ENCODE peak calls at places on chromosomes 5 and 9, in six cellular contexts. O is left ventricle myocardium inferior, Y is RWPE2, U is hepatocyte, V is A673, X is uterus. R is an unnamed sample. For H3K9me3, the result is how much of the 10 kb centered on the place peaks cover.

GRCh38 chr5:27784317-27784716 is 745.9 kb upstream of the CDH9 start:
- DNase-seq in O (no peak), Y (no peak), U (no peak), V (no peak), X (no peak), R (no peak)

GRCh38 chr5:145806923-145807322 is 28.2 kb downstream of the PRELID2 start:
- DNase-seq in O (no peak), Y (no peak), U (no peak), V (no peak), X (no peak), R (no peak)

GRCh38 chr5:43432486-43433365 is 20.5 kb upstream of the CCL28 start:
- DNase-seq in O (peak), Y (peak), U (peak), V (peak), X (no peak), R (peak)

GRCh38 chr5:39199335-39199734 is 20.0 kb downstream of the FYB1 start:
- DNase-seq in O (no peak), Y (no peak), U (no peak), V (no peak), X (no peak), R (no peak)

GRCh38 chr9:91908293-91908623 is 41.8 kb downstream of the ROR2 start:
- DNase-seq in O (no peak), Y (no peak), U (no peak), V (no peak), X (no peak), R (no peak)

GRCh38 chr9:12849486-12850010 is 74.7 kb downstream of the LURAP1L start:
- DNase-seq in O (no peak), Y (no peak), U (no peak), V (no peak), X (no peak), R (no peak)

GRCh38 chr9:93288341-93288740 is 104.4 kb downstream of the WNK2 start:
- DNase-seq in O (no peak), Y (no peak), U (no peak), V (no peak), X (no peak), R (no peak)

GRCh38 chr9:99464568-99464967 is 242.5 kb downstream of the SEC61B start:
- DNase-seq in O (no peak), Y (no peak), U (no peak), V (no peak), X (no peak), R (no peak)

GRCh38 chr5:111072949-111073682 is 1.6 kb downstream of the TSLP start:
- DNase-seq in O (peak), Y (peak), U (peak), V (peak), X (peak), R (peak)

GRCh38 chr5:135833961-135834638 is 363 bp upstream of the SLC25A48 start:
- DNase-seq in O (no peak), Y (peak), U (no peak), V (no peak), X (no peak), R (no peak)

GRCh38 chr5:17187401-17187800 is 30.0 kb upstream of the BASP1 start:
- DNase-seq in O (no peak), Y (no peak), U (no peak), V (no peak), X (no peak), R (no peak)

GRCh38 chr5:15720515-15720914 is 220.5 kb downstream of the FBXL7 start:
- DNase-seq in O (no peak), Y (no peak), U (no peak), V (no peak), X (no peak), R (no peak)

GRCh38 chr9:35163413-35163812 is 1.6 kb downstream of the UNC13B start:
- DNase-seq in O (no peak), Y (no peak), U (no peak), V (no peak), X (no peak), R (no peak)

GRCh38 chr5:112846556-112846955 is 14.5 kb upstream of the SRP19 start:
- DNase-seq in O (no peak), Y (no peak), U (no peak), V (no peak), X (no peak), R (no peak)

GRCh38 chr9:123438821-123439220 is 82.8 kb downstream of the CRB2 start:
- DNase-seq in O (no peak), Y (no peak), U (no peak), V (no peak), X (no peak), R (no peak)

GRCh38 chr9:130732131-130732530 is 38.6 kb downstream of the EXOSC2 start:
- DNase-seq in O (no peak), Y (no peak), U (no peak), V (peak), X (no peak), R (no peak)

GRCh38 chr9:80554856-80555255 is 983.1 kb downstream of the TLE4 start:
- DNase-seq in O (no peak), Y (no peak), U (no peak), V (no peak), X (no peak), R (no peak)

GRCh38 chr5:1177826-1178528 is 23.4 kb upstream of the SLC6A19 start:
- DNase-seq in O (peak), Y (peak), U (no peak), V (no peak), X (no peak), R (peak)

GRCh38 chr9:77163889-77164288 is 13.4 kb upstream of the VPS13A start:
- DNase-seq in O (no peak), Y (no peak), U (peak), V (peak), X (no peak), R (no peak)

GRCh38 chr9:130023147-130023787 is 19.7 kb downstream of the FNBP1 start:
- DNase-seq in O (no peak), Y (no peak), U (no peak), V (no peak), X (peak), R (no peak)

GRCh38 chr5:73519531-73520283 is 21.5 kb downstream of the BTF3 start:
- DNase-seq in O (no peak), Y (no peak), U (peak), V (peak), X (peak), R (no peak)

GRCh38 chr5:157331807-157332206 is 65.9 kb downstream of the CYFIP2 start:
- DNase-seq in O (no peak), Y (no peak), U (no peak), V (no peak), X (no peak), R (no peak)

GRCh38 chr5:2014058-2014610 is 131.4 kb upstream of the IRX4 start:
- DNase-seq in O (no peak), Y (no peak), U (no peak), V (no peak), X (no peak), R (no peak)

GRCh38 chr9:93112116-93112863 is 16.3 kb downstream of the CARD19 start:
- DNase-seq in O (peak), Y (peak), U (no peak), V (no peak), X (peak), R (peak)

GRCh38 chr5:127959152-127959764 is 124.3 kb upstream of the SLC12A2 start:
- DNase-seq in O (peak), Y (peak), U (peak), V (peak), X (peak), R (no peak)

GRCh38 chr5:112930082-112930344 is 8.0 kb upstream of the REEP5 start:
- DNase-seq in O (no peak), Y (no peak), U (no peak), V (no peak), X (no peak), R (no peak)

GRCh38 chr5:173496129-173496882 is 120.1 kb downstream of the BOD1 start:
- DNase-seq in O (peak), Y (no peak), U (no peak), V (no peak), X (no peak), R (no peak)

GRCh38 chr5:159083532-159083931 is 16.2 kb downstream of the EBF1 start:
- DNase-seq in O (no peak), Y (no peak), U (no peak), V (no peak), X (no peak), R (no peak)

DNA sequence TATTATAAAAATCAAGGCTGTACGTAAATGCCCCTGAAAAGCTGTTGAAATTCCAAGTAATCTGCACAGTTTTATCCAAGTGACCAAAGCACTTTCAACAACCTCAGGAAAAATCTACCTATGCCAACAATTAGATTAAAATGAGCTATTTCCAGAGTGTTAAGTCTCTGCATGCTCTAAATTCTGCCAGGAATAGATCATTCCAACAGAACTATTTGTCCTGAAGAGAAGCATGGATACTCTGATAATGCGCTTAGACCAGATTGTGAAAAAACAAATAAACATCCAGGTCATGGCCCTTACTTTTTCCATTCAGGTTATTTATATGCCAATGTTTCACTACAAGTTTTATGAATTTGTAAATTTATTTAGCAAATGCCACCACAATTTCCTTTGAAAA is 59.1 kb downstream of the PLK2 start:
- DNase-seq in O (no peak), Y (no peak), U (no peak), V (no peak), X (no peak), R (no peak)
- TF ChIP-seq CTCF in O (no peak), Y (no peak), U (no peak), V (no peak), X (no peak), R (no peak)

GRCh38 chr9:96844040-96844439 is 10.3 kb downstream of the ZNF782 start:
- DNase-seq in O (no peak), Y (no peak), U (no peak), V (no peak), X (no peak), R (no peak)
- H3K9me3 ChIP-seq in O (under half), Y (under half), U (under half), V (under half), X (under half), R (under half)

GRCh38 chr9:21056931-21057330 is 20.8 kb downstream of the IFNB1 start:
- DNase-seq in O (no peak), Y (no peak), U (no peak), V (peak), X (no peak), R (no peak)

GRCh38 chr9:21060919-21061561 is 16.7 kb downstream of the IFNB1 start:
- DNase-seq in O (no peak), Y (no peak), U (peak), V (no peak), X (no peak), R (no peak)
- H3K27ac ChIP-seq in O (no peak), Y (no peak), U (no peak), V (no peak), X (no peak), R (no peak)

GRCh38 chr9:121914604-121915303 is 178.4 kb downstream of the TTLL11 start:
- DNase-seq in O (no peak), Y (no peak), U (no peak), V (peak), X (no peak), R (no peak)
- TF ChIP-seq CTCF in O (no peak), Y (no peak), U (no peak), V (no peak), X (no peak), R (no peak)

DNA sequence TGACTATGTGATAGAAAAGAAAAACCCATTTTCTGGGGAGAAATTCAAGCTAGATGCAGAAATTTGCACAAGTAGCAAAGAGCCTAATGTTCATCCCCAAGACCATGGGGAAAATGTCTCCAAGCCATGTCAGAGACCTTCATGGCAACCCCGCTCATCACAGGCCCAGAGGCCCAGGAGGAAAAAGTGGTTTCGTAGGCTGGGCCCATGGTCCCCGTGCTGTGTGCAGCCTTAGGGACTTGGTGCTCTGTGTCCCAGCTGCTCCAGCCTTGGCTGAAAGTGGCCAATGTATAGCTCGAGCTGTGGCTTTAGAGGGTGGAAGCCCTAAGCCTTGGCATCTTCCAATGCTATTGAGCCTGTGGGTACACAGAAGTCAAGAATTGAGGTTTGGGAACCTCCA is 711.2 kb upstream of the ZNF608 start:
- DNase-seq in O (no peak), Y (no peak), U (no peak), V (no peak), X (no peak), R (no peak)
- H3K9me3 ChIP-seq in O (under half), Y (under half), U (under half), V (under half), X (under half), R (under half)

GRCh38 chr5:36252722-36253340 is 11.1 kb upstream of the NADK2 start:
- DNase-seq in O (no peak), Y (no peak), U (no peak), V (no peak), X (no peak), R (no peak)
- H3K27ac ChIP-seq in O (peak), Y (no peak), U (no peak), V (no peak), X (peak), R (peak)

DNA sequence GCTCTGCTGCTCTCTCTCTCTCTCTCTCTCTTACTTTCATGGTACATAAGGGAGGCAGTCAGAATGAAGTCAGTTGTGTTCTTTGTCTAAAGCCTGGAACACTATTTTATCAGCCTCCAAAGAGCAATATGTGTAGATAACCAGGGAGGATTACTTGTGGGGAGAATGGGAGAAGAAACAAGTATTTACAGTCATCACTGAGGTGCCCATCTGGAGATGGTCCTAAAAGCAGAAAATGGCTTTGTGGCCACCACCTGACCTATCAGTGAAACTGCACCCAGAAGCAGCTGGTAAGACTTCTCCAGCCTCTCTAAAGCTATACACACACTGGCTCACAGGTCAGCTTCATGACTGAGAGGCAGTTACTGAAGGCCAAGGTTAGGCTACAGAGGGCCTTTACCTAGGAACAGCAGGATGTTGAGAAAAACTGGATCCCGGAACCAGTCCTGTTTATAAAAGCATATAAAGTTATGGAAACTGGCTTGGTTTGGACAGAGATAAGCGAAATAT is 75.1 kb downstream of the MRPS27 start:
- DNase-seq in O (no peak), Y (no peak), U (peak), V (peak), X (peak), R (no peak)
- TF ChIP-seq CTCF in O (peak), Y (peak), U (peak), V (peak), X (peak), R (peak)

GRCh38 chr5:3601060-3601710 is 5.6 kb downstream of the IRX1 start:
- DNase-seq in O (no peak), Y (no peak), U (no peak), V (no peak), X (no peak), R (no peak)

GRCh38 chr5:3601929-3602712 is 6.5 kb downstream of the IRX1 start:
- DNase-seq in O (no peak), Y (peak), U (no peak), V (no peak), X (no peak), R (no peak)

GRCh38 chr5:3604501-3604900 is 8.9 kb downstream of the IRX1 start:
- DNase-seq in O (no peak), Y (no peak), U (no peak), V (no peak), X (no peak), R (no peak)

GRCh38 chr5:3605298-3606010 is 9.8 kb downstream of the IRX1 start:
- DNase-seq in O (no peak), Y (no peak), U (no peak), V (no peak), X (no peak), R (no peak)

GRCh38 chr5:3602713-3603502 is 7.3 kb downstream of the IRX1 start:
- DNase-seq in O (peak), Y (no peak), U (peak), V (no peak), X (no peak), R (no peak)
- H3K9me3 ChIP-seq in O (under half), Y (under half), U (under half), V (under half), X (under half), R (under half)

DNA sequence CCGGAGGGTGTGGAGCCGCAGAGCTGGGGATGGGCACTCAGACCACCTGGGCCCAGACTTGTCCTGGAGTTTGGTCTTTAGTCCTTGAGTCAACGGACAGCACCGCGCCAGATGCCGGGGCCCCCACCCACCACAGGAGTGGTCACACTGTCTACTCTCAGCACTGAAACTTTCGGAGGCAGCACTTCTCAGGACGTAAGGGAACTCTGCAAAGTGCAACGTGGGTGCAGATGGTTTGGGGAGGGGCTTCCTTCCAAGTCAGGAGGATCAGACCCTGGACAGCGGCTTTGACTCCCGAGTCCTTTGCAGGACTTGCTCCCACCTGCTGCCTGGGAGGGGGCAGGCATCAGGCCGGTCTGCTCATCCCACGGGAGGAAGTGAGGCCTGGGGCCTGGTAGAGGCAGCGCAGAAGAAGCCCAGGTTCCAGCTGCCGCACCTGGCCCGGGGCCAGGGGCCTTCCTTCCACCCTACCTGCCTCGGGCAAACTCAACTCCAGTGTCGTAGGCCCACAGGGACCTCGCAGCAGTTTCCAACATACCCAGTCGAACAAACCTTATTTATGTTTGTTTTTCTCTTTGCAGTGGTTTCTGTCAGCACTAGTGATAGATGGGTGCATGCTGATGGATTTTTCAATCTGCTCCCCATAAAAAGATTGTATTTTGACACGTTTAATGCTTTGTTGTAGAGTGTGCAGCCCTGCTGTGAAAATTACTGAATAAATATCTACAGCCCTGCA is 149.8 kb upstream of the PPP1R26 start:
- DNase-seq in O (no peak), Y (peak), U (no peak), V (peak), X (peak), R (peak)
- H3K27ac ChIP-seq in O (no peak), Y (no peak), U (no peak), V (peak), X (no peak), R (no peak)

DNA sequence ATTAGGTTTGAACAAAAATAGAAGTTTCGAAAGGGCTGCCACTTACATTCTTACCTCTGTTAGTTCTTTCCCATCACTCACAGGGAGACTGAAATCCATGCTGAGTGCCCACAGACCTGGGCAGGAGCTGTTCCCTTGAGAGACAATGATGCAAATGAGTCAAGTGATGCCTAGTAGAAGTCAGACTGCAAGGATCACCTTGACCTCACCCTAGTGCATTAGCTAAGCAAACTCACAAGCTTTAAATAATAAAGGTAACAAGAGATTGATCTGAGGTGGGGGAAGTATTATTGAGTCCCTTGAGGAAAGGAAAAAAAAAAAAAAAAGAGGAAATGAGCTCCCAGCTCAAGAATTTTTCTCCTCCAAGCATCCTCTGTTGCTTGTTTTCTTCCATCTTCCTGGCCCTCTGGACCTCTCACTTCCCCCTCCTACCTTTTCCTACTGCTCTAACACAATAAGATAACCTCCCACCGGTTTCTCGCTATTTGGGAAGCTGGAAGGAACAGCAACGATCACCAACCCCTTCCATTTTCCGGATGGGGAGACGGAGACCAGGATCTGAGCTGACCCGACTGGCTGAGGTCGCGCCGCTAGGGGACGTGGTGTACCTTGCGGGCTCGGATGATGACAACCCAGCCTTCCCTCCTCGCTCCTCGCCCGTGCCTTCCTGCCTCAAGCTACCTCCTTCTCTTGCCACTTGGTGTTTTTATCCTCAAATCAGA is 2.0 kb downstream of the LPAR1 start:
- DNase-seq in O (peak), Y (peak), U (peak), V (peak), X (peak), R (peak)
- TF ChIP-seq CTCF in O (peak), Y (peak), U (peak), V (peak), X (peak), R (peak)